ENCODE peak calls at places on chromosomes 1 and 21, in five cellular contexts. S, K, Q, Y and P are unnamed samples.

GRCh38 chr1:4733446-4734175 is 79.2 kb downstream of the AJAP1 start:
- DNase-seq in S (no peak), K (no peak), Q (no peak), Y (no peak), P (no peak)

GRCh38 chr1:97350241-97350640 is 570.6 kb downstream of the DPYD start:
- DNase-seq in S (no peak), K (no peak), Q (no peak), Y (no peak), P (no peak)

GRCh38 chr1:36397378-36398230 is at the start of gene LSM10:
- DNase-seq in S (peak; percentile 92), K (peak; percentile 84), Q (peak; percentile 94), Y (peak; percentile 94), P (peak; percentile 88)

GRCh38 chr1:110672001-110672752 is 2.6 kb downstream of the KCNA3 start:
- DNase-seq in S (no peak), K (peak; percentile 68), Q (peak; percentile 72), Y (no peak), P (peak; percentile 91)

GRCh38 chr1:94329276-94329675 is 88.9 kb upstream of the ABCD3 start:
- DNase-seq in S (no peak), K (no peak), Q (no peak), Y (no peak), P (no peak)

GRCh38 chr21:29196021-29196663 is 65.7 kb downstream of the MAP3K7CL start:
- DNase-seq in S (peak; percentile 88), K (peak; percentile 47), Q (peak; percentile 73), Y (no peak), P (peak; percentile 43)

GRCh38 chr1:20486457-20487235 is 636 bp upstream of the CAMK2N1 start:
- DNase-seq in S (peak; percentile 56), K (no peak), Q (peak; percentile 79), Y (peak; percentile 74), P (no peak)

GRCh38 chr1:204450461-204451257 is 39.0 kb upstream of the PPP1R15B start:
- DNase-seq in S (peak; percentile 18), K (no peak), Q (no peak), Y (no peak), P (no peak)

GRCh38 chr1:50183734-50184133 is 75.0 kb downstream of the ELAVL4 start:
- DNase-seq in S (no peak), K (no peak), Q (no peak), Y (no peak), P (no peak)

GRCh38 chr1:220217383-220217988 is 54.8 kb downstream of the RAB3GAP2 start:
- DNase-seq in S (no peak), K (no peak), Q (no peak), Y (no peak), P (no peak)

GRCh38 chr21:38177919-38178652 is 78.7 kb upstream of the KCNJ15 start:
- DNase-seq in S (no peak), K (no peak), Q (no peak), Y (no peak), P (no peak)

GRCh38 chr1:224273651-224274050 is 56.3 kb downstream of the NVL start:
- DNase-seq in S (peak; percentile 1), K (no peak), Q (no peak), Y (no peak), P (no peak)

GRCh38 chr1:160410412-160411005 is 10.1 kb downstream of the VANGL2 start:
- DNase-seq in S (no peak), K (no peak), Q (no peak), Y (no peak), P (no peak)

GRCh38 chr1:15384301-15384901 is 25.3 kb upstream of the EFHD2 start:
- DNase-seq in S (no peak), K (no peak), Q (no peak), Y (no peak), P (no peak)

GRCh38 chr1:67850151-67850551 is 16.9 kb upstream of the GNG12 start:
- DNase-seq in S (peak; percentile 39), K (no peak), Q (peak; percentile 12), Y (no peak), P (no peak)

GRCh38 chr1:19268445-19268844 is 16.8 kb downstream of the MRTO4 start:
- DNase-seq in S (no peak), K (no peak), Q (no peak), Y (peak; percentile 29), P (no peak)

GRCh38 chr21:33977721-33978369 is 62.2 kb upstream of the ATP5PO start:
- DNase-seq in S (no peak), K (no peak), Q (no peak), Y (no peak), P (no peak)

GRCh38 chr21:32360401-32360981 is 32.3 kb downstream of the URB1 start:
- DNase-seq in S (no peak), K (no peak), Q (no peak), Y (no peak), P (no peak)

GRCh38 chr1:59199734-59200376 is 97.0 kb upstream of the FGGY start:
- DNase-seq in S (no peak), K (no peak), Q (no peak), Y (no peak), P (no peak)

GRCh38 chr1:206946261-206946660 is at the start of gene PIGR:
- DNase-seq in S (no peak), K (no peak), Q (no peak), Y (no peak), P (no peak)

GRCh38 chr1:218658899-218659298 is 313.8 kb downstream of the TGFB2 start:
- DNase-seq in S (peak; percentile 72), K (no peak), Q (peak; percentile 50), Y (no peak), P (no peak)